ENCODE peak calls at places on chromosomes 16 and 17, in four cellular contexts. M is H1, X is neural progenitor cell, Y is hepatocyte. G is an unnamed sample.

GRCh38 chr17:2054262-2054739 is 602 bp upstream of the HIC1 start:
- DNase-seq in M (peak), X (no peak), Y (no peak), G (peak)

GRCh38 chr16:81148277-81148676 is 52.1 kb upstream of the GCSH start:
- DNase-seq in M (no peak), X (peak), Y (no peak), G (no peak)

GRCh38 chr17:81713004-81713555 is 996 bp downstream of the SLC25A10 start:
- DNase-seq in M (no peak), X (no peak), Y (no peak), G (peak)

GRCh38 chr16:48531011-48531962 is 78.7 kb downstream of the N4BP1 start:
- DNase-seq in M (no peak), X (no peak), Y (peak), G (no peak)

GRCh38 chr16:14314116-14314515 is 243.0 kb downstream of the MRTFB start:
- DNase-seq in M (no peak), X (no peak), Y (no peak), G (no peak)

GRCh38 chr16:175145-175949 is 1.1 kb upstream of the HBA1 start:
- DNase-seq in M (no peak), X (no peak), Y (no peak), G (no peak)

GRCh38 chr17:78322858-78323455 is 36.9 kb downstream of the SOCS3 start:
- DNase-seq in M (no peak), X (no peak), Y (no peak), G (no peak)

GRCh38 chr16:83887088-83887487 is 11.8 kb upstream of the MLYCD start:
- DNase-seq in M (no peak), X (peak), Y (no peak), G (no peak)

GRCh38 chr17:78675836-78676235 is 98.6 kb upstream of the DNAH17 start:
- DNase-seq in M (no peak), X (no peak), Y (no peak), G (no peak)

GRCh38 chr17:44569459-44569858 is 12.2 kb downstream of the FZD2 start:
- DNase-seq in M (no peak), X (peak), Y (no peak), G (no peak)
- TF ChIP-seq EZH2 in M (no peak), X (no peak), Y (no peak), G (no peak)

GRCh38 chr17:45429338-45430005 is 3.2 kb downstream of the ARHGAP27 start:
- DNase-seq in M (peak), X (peak), Y (peak), G (no peak)
- TF ChIP-seq EZH2 in M (peak), X (peak), Y (peak), G (no peak)

GRCh38 chr16:79668502-79668901 is 68.0 kb upstream of the MAF start:
- DNase-seq in M (no peak), X (no peak), Y (no peak), G (no peak)
- TF ChIP-seq EZH2 in M (no peak), X (no peak), Y (no peak), G (no peak)

DNA sequence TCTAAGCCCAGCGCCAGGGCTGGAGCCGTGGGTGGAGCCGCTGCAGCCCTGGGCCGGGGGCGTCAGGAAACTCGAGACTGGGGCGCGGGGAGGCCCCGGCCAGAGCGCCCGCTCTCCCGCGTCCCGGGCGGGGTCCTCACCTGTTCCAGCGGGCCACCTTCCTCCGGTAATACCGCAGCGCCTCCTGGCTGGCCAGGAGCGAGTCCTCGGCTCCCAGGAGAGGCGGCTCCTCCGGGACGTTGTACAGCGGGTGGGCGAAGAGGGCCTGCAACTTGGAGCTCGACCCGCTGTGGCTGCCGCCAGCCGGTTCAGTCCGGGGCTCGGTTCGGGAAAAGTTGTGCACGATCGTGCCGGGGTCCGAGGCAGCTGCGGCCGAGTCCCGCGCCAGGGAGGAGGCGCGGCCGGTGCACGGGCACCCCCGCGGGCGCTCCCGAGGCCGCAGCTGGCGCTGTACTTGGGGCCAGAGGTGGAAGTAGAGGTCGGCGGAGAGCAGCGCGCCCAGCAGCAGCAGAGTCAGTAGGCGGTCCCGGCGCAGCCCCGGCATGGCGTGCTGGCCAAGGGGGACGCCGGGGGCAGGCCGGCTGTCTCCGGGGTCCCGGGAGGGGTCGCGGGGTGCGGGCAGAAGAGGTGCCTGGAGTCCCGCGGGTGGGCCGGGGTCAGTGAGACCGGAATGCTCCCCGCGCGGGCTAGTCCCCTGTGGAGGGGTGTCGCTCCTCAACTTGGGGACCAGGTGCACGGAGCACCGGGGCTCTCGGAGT is 865 bp downstream of the FAM20A start:
- DNase-seq in M (peak), X (peak), Y (peak), G (no peak)
- TF ChIP-seq EZH2 in M (peak), X (peak), Y (no peak), G (no peak)

GRCh38 chr17:49224997-49225337 is 5.6 kb downstream of the PHOSPHO1 start:
- DNase-seq in M (no peak), X (no peak), Y (no peak), G (no peak)

GRCh38 chr17:49223168-49223516 is 7.4 kb downstream of the PHOSPHO1 start:
- DNase-seq in M (no peak), X (no peak), Y (no peak), G (no peak)

GRCh38 chr17:49223517-49224197 is 6.9 kb downstream of the PHOSPHO1 start:
- DNase-seq in M (peak), X (peak), Y (peak), G (no peak)

GRCh38 chr17:49225554-49226236 is 4.9 kb downstream of the PHOSPHO1 start:
- DNase-seq in M (no peak), X (no peak), Y (no peak), G (no peak)

DNA sequence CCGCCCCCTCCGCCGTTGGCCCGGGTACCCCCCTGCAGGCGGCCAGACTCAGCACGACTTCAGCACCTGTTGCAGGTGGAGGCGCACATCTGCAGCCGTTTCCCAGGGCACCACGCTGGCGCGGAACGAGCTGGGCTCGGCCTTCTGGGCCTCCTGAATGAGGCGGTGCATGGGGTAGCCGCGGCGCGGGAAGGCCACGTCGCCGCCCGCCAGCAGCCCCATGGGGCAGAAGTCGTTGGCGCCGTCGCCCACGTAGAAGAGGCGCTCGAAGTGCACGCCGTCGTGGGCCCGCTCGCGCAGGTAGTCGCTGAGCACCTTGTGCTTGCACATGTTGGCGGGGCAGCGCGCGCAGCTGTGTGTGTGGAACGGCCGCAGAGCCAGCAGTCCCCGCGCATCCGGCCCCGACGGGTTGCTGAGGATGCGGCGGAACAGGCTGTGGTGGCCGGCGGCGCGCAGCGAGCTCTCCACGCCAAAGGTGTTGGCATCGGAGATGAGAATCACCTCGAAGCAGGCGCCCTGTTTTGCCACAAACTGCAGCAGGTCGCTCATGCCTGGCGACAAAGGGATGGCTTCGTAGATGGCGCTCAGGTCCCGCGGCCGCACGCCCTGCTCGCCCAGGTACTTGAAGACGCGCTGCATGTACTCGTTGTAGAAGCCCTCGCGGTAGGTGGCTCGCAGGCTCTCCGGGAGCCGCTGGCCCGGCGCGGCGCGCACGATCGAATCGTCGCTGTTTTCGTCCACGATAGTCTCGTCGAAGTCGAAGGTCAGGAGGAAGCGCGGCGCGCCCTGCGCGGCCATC is 6.2 kb downstream of the PHOSPHO1 start:
- DNase-seq in M (peak), X (peak), Y (peak), G (no peak)
- TF ChIP-seq EZH2 in M (peak), X (peak), Y (peak), G (no peak)

GRCh38 chr17:34420254-34420766 is 57.3 kb upstream of the CCL1 start:
- DNase-seq in M (peak), X (peak), Y (peak), G (peak)

GRCh38 chr17:34424814-34425490 is 61.9 kb upstream of the CCL1 start:
- DNase-seq in M (peak), X (peak), Y (no peak), G (no peak)

GRCh38 chr17:34420900-34421299 is 57.9 kb upstream of the CCL1 start:
- DNase-seq in M (no peak), X (no peak), Y (no peak), G (no peak)

GRCh38 chr17:34423978-34424813 is 61.2 kb upstream of the CCL1 start:
- DNase-seq in M (peak), X (no peak), Y (no peak), G (no peak)
- TF ChIP-seq EZH2 in M (no peak), X (no peak), Y (no peak), G (no peak)

GRCh38 chr17:47850373-47850691 is 631 bp downstream of the SP6 start:
- DNase-seq in M (no peak), X (no peak), Y (no peak), G (no peak)

GRCh38 chr17:47848198-47848513 is 2.8 kb downstream of the SP6 start:
- DNase-seq in M (no peak), X (peak), Y (no peak), G (no peak)

GRCh38 chr17:47846741-47847340 is 4.1 kb downstream of the SP6 start:
- DNase-seq in M (peak), X (peak), Y (no peak), G (no peak)

GRCh38 chr17:47844814-47845453 is 3.9 kb upstream of the SCRN2 start:
- DNase-seq in M (no peak), X (no peak), Y (no peak), G (no peak)

GRCh38 chr17:47847341-47848197 is 3.4 kb downstream of the SP6 start:
- DNase-seq in M (peak), X (peak), Y (no peak), G (no peak)
- TF ChIP-seq EZH2 in M (no peak), X (no peak), Y (peak), G (no peak)

G was measured in PC-9.